ENCODE peak calls at places on chromosomes 1 and 21, in nine cellular contexts. One of them, this sample, is unnamed.

GRCh38 chr1:239456788-239457187 is 70.4 kb downstream of the CHRM3 start:
- DNase-seq in head of caudate nucleus: no peak
- DNase-seq in heart right ventricle: no peak
- DNase-seq in D341Med: no peak
- DNase-seq in NCI-H1417: no peak
- DNase-seq in AG08395: no peak
- DNase-seq in osteocyte: no peak
- DNase-seq in osteoblast: no peak
- DNase-seq in activated CD4-positive, alpha-beta memory T cell treated with anti-CD3 and anti-CD28 coated beads for 36 hours: no peak
- DNase-seq in this sample: no peak

GRCh38 chr1:156838972-156839371 is 19.9 kb downstream of the INSRR start:
- DNase-seq in osteoblast: peak; percentile 95
- DNase-seq in heart right ventricle: no peak
- DNase-seq in NCI-H1417: peak; percentile 56
- DNase-seq in osteocyte: no peak
- DNase-seq in AG08395: peak; percentile 64
- DNase-seq in D341Med: peak; percentile 86
- DNase-seq in activated CD4-positive, alpha-beta memory T cell treated with anti-CD3 and anti-CD28 coated beads for 36 hours: peak; percentile 59
- DNase-seq in head of caudate nucleus: no peak
- DNase-seq in this sample: peak; percentile 73

GRCh38 chr1:8373547-8374270 is 55.8 kb downstream of the SLC45A1 start:
- DNase-seq in D341Med: peak; percentile 70
- DNase-seq in heart right ventricle: peak; percentile 87
- DNase-seq in osteocyte: no peak
- DNase-seq in head of caudate nucleus: peak; percentile 42
- DNase-seq in osteoblast: peak; percentile 91
- DNase-seq in activated CD4-positive, alpha-beta memory T cell treated with anti-CD3 and anti-CD28 coated beads for 36 hours: no peak
- DNase-seq in NCI-H1417: no peak
- DNase-seq in AG08395: peak; percentile 90
- DNase-seq in this sample: peak; percentile 84

GRCh38 chr1:23097316-23097715 is 71.3 kb downstream of the LUZP1 start:
- DNase-seq in heart right ventricle: no peak
- DNase-seq in NCI-H1417: no peak
- DNase-seq in AG08395: no peak
- DNase-seq in D341Med: no peak
- DNase-seq in osteoblast: no peak
- DNase-seq in activated CD4-positive, alpha-beta memory T cell treated with anti-CD3 and anti-CD28 coated beads for 36 hours: no peak
- DNase-seq in osteocyte: no peak
- DNase-seq in head of caudate nucleus: no peak
- DNase-seq in this sample: no peak

GRCh38 chr1:161487483-161487827 is 17.8 kb upstream of the FCGR2A start:
- DNase-seq in heart right ventricle: peak; percentile 41
- DNase-seq in D341Med: no peak
- DNase-seq in osteocyte: no peak
- DNase-seq in activated CD4-positive, alpha-beta memory T cell treated with anti-CD3 and anti-CD28 coated beads for 36 hours: no peak
- DNase-seq in head of caudate nucleus: no peak
- DNase-seq in AG08395: peak; percentile 27
- DNase-seq in NCI-H1417: no peak
- DNase-seq in osteoblast: peak; percentile 68
- DNase-seq in this sample: no peak

GRCh38 chr1:22141948-22142314 is 966 bp downstream of the WNT4 start:
- DNase-seq in osteoblast: no peak
- DNase-seq in activated CD4-positive, alpha-beta memory T cell treated with anti-CD3 and anti-CD28 coated beads for 36 hours: no peak
- DNase-seq in NCI-H1417: peak; percentile 58
- DNase-seq in heart right ventricle: no peak
- DNase-seq in AG08395: no peak
- DNase-seq in head of caudate nucleus: no peak
- DNase-seq in D341Med: no peak
- DNase-seq in osteocyte: no peak
- DNase-seq in this sample: peak; percentile 64

GRCh38 chr1:171431994-171432393 is 53.3 kb upstream of the PRRC2C start:
- DNase-seq in NCI-H1417: no peak
- DNase-seq in AG08395: no peak
- DNase-seq in heart right ventricle: no peak
- DNase-seq in D341Med: no peak
- DNase-seq in head of caudate nucleus: no peak
- DNase-seq in osteoblast: no peak
- DNase-seq in activated CD4-positive, alpha-beta memory T cell treated with anti-CD3 and anti-CD28 coated beads for 36 hours: no peak
- DNase-seq in osteocyte: no peak
- DNase-seq in this sample: no peak

GRCh38 chr21:15895142-15896106 is 165.6 kb downstream of the USP25 start:
- DNase-seq in osteocyte: no peak
- DNase-seq in osteoblast: peak; percentile 29
- DNase-seq in activated CD4-positive, alpha-beta memory T cell treated with anti-CD3 and anti-CD28 coated beads for 36 hours: no peak
- DNase-seq in head of caudate nucleus: no peak
- DNase-seq in AG08395: no peak
- DNase-seq in D341Med: no peak
- DNase-seq in heart right ventricle: no peak
- DNase-seq in NCI-H1417: no peak
- DNase-seq in this sample: peak; percentile 9

GRCh38 chr1:74197255-74197654 is 721 bp downstream of the LRRIQ3 start:
- DNase-seq in NCI-H1417: no peak
- DNase-seq in osteocyte: no peak
- DNase-seq in osteoblast: peak; percentile 11
- DNase-seq in heart right ventricle: no peak
- DNase-seq in D341Med: no peak
- DNase-seq in activated CD4-positive, alpha-beta memory T cell treated with anti-CD3 and anti-CD28 coated beads for 36 hours: no peak
- DNase-seq in head of caudate nucleus: no peak
- DNase-seq in AG08395: no peak
- DNase-seq in this sample: no peak

GRCh38 chr1:27581823-27582243 is 22.1 kb downstream of the AHDC1 start:
- DNase-seq in osteoblast: peak; percentile 91
- DNase-seq in activated CD4-positive, alpha-beta memory T cell treated with anti-CD3 and anti-CD28 coated beads for 36 hours: no peak
- DNase-seq in AG08395: no peak
- DNase-seq in osteocyte: no peak
- DNase-seq in D341Med: no peak
- DNase-seq in head of caudate nucleus: no peak
- DNase-seq in NCI-H1417: no peak
- DNase-seq in heart right ventricle: no peak
- DNase-seq in this sample: no peak

GRCh38 chr1:184473176-184473966 is 86.5 kb downstream of the C1orf21 start:
- DNase-seq in D341Med: no peak
- DNase-seq in head of caudate nucleus: no peak
- DNase-seq in osteocyte: no peak
- DNase-seq in heart right ventricle: no peak
- DNase-seq in AG08395: no peak
- DNase-seq in osteoblast: no peak
- DNase-seq in NCI-H1417: no peak
- DNase-seq in activated CD4-positive, alpha-beta memory T cell treated with anti-CD3 and anti-CD28 coated beads for 36 hours: no peak
- DNase-seq in this sample: no peak

GRCh38 chr1:167483790-167484189 is 34.5 kb downstream of the CD247 start:
- DNase-seq in activated CD4-positive, alpha-beta memory T cell treated with anti-CD3 and anti-CD28 coated beads for 36 hours: peak; percentile 58
- DNase-seq in D341Med: no peak
- DNase-seq in NCI-H1417: no peak
- DNase-seq in osteocyte: no peak
- DNase-seq in head of caudate nucleus: no peak
- DNase-seq in osteoblast: no peak
- DNase-seq in AG08395: no peak
- DNase-seq in heart right ventricle: no peak
- DNase-seq in this sample: no peak

GRCh38 chr21:37119421-37120218 is 46.6 kb downstream of the TTC3 start:
- DNase-seq in heart right ventricle: no peak
- DNase-seq in osteocyte: no peak
- DNase-seq in NCI-H1417: no peak
- DNase-seq in head of caudate nucleus: no peak
- DNase-seq in D341Med: peak; percentile 63
- DNase-seq in activated CD4-positive, alpha-beta memory T cell treated with anti-CD3 and anti-CD28 coated beads for 36 hours: no peak
- DNase-seq in AG08395: no peak
- DNase-seq in osteoblast: no peak
- DNase-seq in this sample: peak; percentile 5

GRCh38 chr1:2990376-2991115 is 30.7 kb upstream of the ACTRT2 start:
- DNase-seq in AG08395: no peak
- DNase-seq in NCI-H1417: no peak
- DNase-seq in head of caudate nucleus: no peak
- DNase-seq in heart right ventricle: no peak
- DNase-seq in activated CD4-positive, alpha-beta memory T cell treated with anti-CD3 and anti-CD28 coated beads for 36 hours: no peak
- DNase-seq in osteocyte: no peak
- DNase-seq in D341Med: no peak
- DNase-seq in osteoblast: peak; percentile 31
- DNase-seq in this sample: no peak

GRCh38 chr1:227372662-227373061 is 54.4 kb upstream of the CDC42BPA start:
- DNase-seq in osteoblast: peak; percentile 64
- DNase-seq in osteocyte: no peak
- DNase-seq in D341Med: no peak
- DNase-seq in AG08395: peak; percentile 20
- DNase-seq in heart right ventricle: no peak
- DNase-seq in activated CD4-positive, alpha-beta memory T cell treated with anti-CD3 and anti-CD28 coated beads for 36 hours: no peak
- DNase-seq in NCI-H1417: peak; percentile 33
- DNase-seq in head of caudate nucleus: no peak
- DNase-seq in this sample: no peak

GRCh38 chr1:2154022-2154421 is 40.5 kb downstream of the FAAP20 start:
- DNase-seq in AG08395: no peak
- DNase-seq in activated CD4-positive, alpha-beta memory T cell treated with anti-CD3 and anti-CD28 coated beads for 36 hours: no peak
- DNase-seq in osteoblast: no peak
- DNase-seq in NCI-H1417: no peak
- DNase-seq in D341Med: no peak
- DNase-seq in osteocyte: no peak
- DNase-seq in head of caudate nucleus: no peak
- DNase-seq in heart right ventricle: no peak
- DNase-seq in this sample: no peak

GRCh38 chr1:67831850-67832513 is 1.3 kb downstream of the GNG12 start:
- DNase-seq in heart right ventricle: peak; percentile 50
- DNase-seq in NCI-H1417: peak; percentile 79
- DNase-seq in osteocyte: no peak
- DNase-seq in head of caudate nucleus: no peak
- DNase-seq in osteoblast: peak; percentile 95
- DNase-seq in AG08395: peak; percentile 68
- DNase-seq in activated CD4-positive, alpha-beta memory T cell treated with anti-CD3 and anti-CD28 coated beads for 36 hours: peak; percentile 9
- DNase-seq in D341Med: peak; percentile 59
- DNase-seq in this sample: peak; percentile 87

GRCh38 chr1:167864392-167864992 is 49.4 kb downstream of the ADCY10 start:
- DNase-seq in NCI-H1417: no peak
- DNase-seq in head of caudate nucleus: no peak
- DNase-seq in D341Med: no peak
- DNase-seq in heart right ventricle: no peak
- DNase-seq in osteoblast: no peak
- DNase-seq in activated CD4-positive, alpha-beta memory T cell treated with anti-CD3 and anti-CD28 coated beads for 36 hours: no peak
- DNase-seq in osteocyte: no peak
- DNase-seq in AG08395: no peak
- DNase-seq in this sample: no peak

This sample was measured in left kidney.